ENCODE peak calls at places on chromosomes 2 and 18, in five cellular contexts. One of them, this sample, is unnamed.

GRCh38 chr2:202172439-202173191 is 65.8 kb downstream of the SUMO1 start:
- DNase-seq in CD8-positive, alpha-beta memory T cell: no peak
- DNase-seq in mesenchymal stem cell: peak; percentile 28
- DNase-seq in tibial artery: no peak
- DNase-seq in Panc1: no peak
- DNase-seq in this sample: no peak

GRCh38 chr2:126858436-126858835 is 40.3 kb upstream of the TEX51 start:
- DNase-seq in tibial artery: no peak
- DNase-seq in Panc1: no peak
- DNase-seq in mesenchymal stem cell: no peak
- DNase-seq in CD8-positive, alpha-beta memory T cell: no peak
- DNase-seq in this sample: no peak

GRCh38 chr2:232137748-232138147 is 176.2 kb downstream of the DIS3L2 start:
- DNase-seq in mesenchymal stem cell: peak; percentile 5
- DNase-seq in tibial artery: no peak
- DNase-seq in CD8-positive, alpha-beta memory T cell: no peak
- DNase-seq in Panc1: no peak
- DNase-seq in this sample: no peak

GRCh38 chr2:212360068-212360460 is 178.5 kb downstream of the ERBB4 start:
- DNase-seq in mesenchymal stem cell: no peak
- DNase-seq in tibial artery: no peak
- DNase-seq in Panc1: no peak
- DNase-seq in CD8-positive, alpha-beta memory T cell: no peak
- DNase-seq in this sample: no peak

GRCh38 chr2:137659616-137660015 is 304.7 kb upstream of the HNMT start:
- DNase-seq in mesenchymal stem cell: no peak
- DNase-seq in tibial artery: no peak
- DNase-seq in CD8-positive, alpha-beta memory T cell: no peak
- DNase-seq in Panc1: no peak
- DNase-seq in this sample: peak; percentile 10

GRCh38 chr2:2887772-2888387 is 489.7 kb downstream of the EIPR1 start:
- DNase-seq in Panc1: no peak
- DNase-seq in mesenchymal stem cell: no peak
- DNase-seq in CD8-positive, alpha-beta memory T cell: no peak
- DNase-seq in tibial artery: no peak
- DNase-seq in this sample: no peak

GRCh38 chr18:79903787-79904356 is 47.6 kb downstream of the SLC66A2 start:
- DNase-seq in Panc1: no peak
- DNase-seq in tibial artery: peak; percentile 19
- DNase-seq in CD8-positive, alpha-beta memory T cell: peak; percentile 37
- DNase-seq in mesenchymal stem cell: no peak
- DNase-seq in this sample: no peak

GRCh38 chr2:239913632-239914417 is 111.3 kb downstream of the NDUFA10 start:
- DNase-seq in Panc1: no peak
- DNase-seq in tibial artery: no peak
- DNase-seq in mesenchymal stem cell: no peak
- DNase-seq in CD8-positive, alpha-beta memory T cell: no peak
- DNase-seq in this sample: no peak

GRCh38 chr2:86703704-86704370 is 16.3 kb upstream of the RMND5A start:
- DNase-seq in CD8-positive, alpha-beta memory T cell: no peak
- DNase-seq in tibial artery: no peak
- DNase-seq in mesenchymal stem cell: no peak
- DNase-seq in Panc1: peak; percentile 68
- DNase-seq in this sample: peak; percentile 93

GRCh38 chr2:239819974-239820555 is 205.1 kb downstream of the NDUFA10 start:
- DNase-seq in Panc1: no peak
- DNase-seq in CD8-positive, alpha-beta memory T cell: peak; percentile 26
- DNase-seq in tibial artery: no peak
- DNase-seq in mesenchymal stem cell: no peak
- DNase-seq in this sample: no peak

GRCh38 chr2:119106301-119106897 is 52.2 kb downstream of the C1QL2 start:
- DNase-seq in Panc1: no peak
- DNase-seq in CD8-positive, alpha-beta memory T cell: no peak
- DNase-seq in tibial artery: no peak
- DNase-seq in mesenchymal stem cell: peak; percentile 18
- DNase-seq in this sample: peak; percentile 48

GRCh38 chr2:238099709-238100048 is 461 bp upstream of the ESPNL start:
- DNase-seq in mesenchymal stem cell: no peak
- DNase-seq in CD8-positive, alpha-beta memory T cell: no peak
- DNase-seq in Panc1: no peak
- DNase-seq in tibial artery: no peak
- DNase-seq in this sample: no peak

GRCh38 chr2:75403991-75404428 is 156.7 kb downstream of the EVA1A start:
- DNase-seq in Panc1: peak; percentile 32
- DNase-seq in tibial artery: no peak
- DNase-seq in CD8-positive, alpha-beta memory T cell: no peak
- DNase-seq in mesenchymal stem cell: peak; percentile 67
- DNase-seq in this sample: peak; percentile 81

GRCh38 chr18:24054130-24054529 is 39.6 kb downstream of the TTC39C start:
- DNase-seq in Panc1: no peak
- DNase-seq in tibial artery: no peak
- DNase-seq in mesenchymal stem cell: no peak
- DNase-seq in CD8-positive, alpha-beta memory T cell: no peak
- DNase-seq in this sample: no peak

GRCh38 chr2:171579481-171579880 is 57.2 kb downstream of the CYBRD1 start:
- DNase-seq in tibial artery: no peak
- DNase-seq in CD8-positive, alpha-beta memory T cell: no peak
- DNase-seq in mesenchymal stem cell: no peak
- DNase-seq in Panc1: no peak
- DNase-seq in this sample: no peak

GRCh38 chr2:158600155-158600802 is 143.5 kb downstream of the PKP4 start:
- DNase-seq in Panc1: peak; percentile 71
- DNase-seq in mesenchymal stem cell: peak; percentile 76
- DNase-seq in CD8-positive, alpha-beta memory T cell: no peak
- DNase-seq in tibial artery: peak; percentile 43
- DNase-seq in this sample: peak; percentile 92

GRCh38 chr2:187986392-187987105 is 305.1 kb upstream of the GULP1 start:
- DNase-seq in Panc1: no peak
- DNase-seq in CD8-positive, alpha-beta memory T cell: no peak
- DNase-seq in tibial artery: no peak
- DNase-seq in mesenchymal stem cell: no peak
- DNase-seq in this sample: peak; percentile 26

GRCh38 chr2:128536925-128537620 is 218.4 kb upstream of the HS6ST1 start:
- DNase-seq in CD8-positive, alpha-beta memory T cell: no peak
- DNase-seq in tibial artery: no peak
- DNase-seq in mesenchymal stem cell: peak; percentile 97
- DNase-seq in Panc1: no peak
- DNase-seq in this sample: peak; percentile 65

GRCh38 chr2:226247289-226248275 is 552.0 kb downstream of the IRS1 start:
- DNase-seq in mesenchymal stem cell: peak; percentile 24
- DNase-seq in Panc1: no peak
- DNase-seq in CD8-positive, alpha-beta memory T cell: no peak
- DNase-seq in tibial artery: no peak
- DNase-seq in this sample: peak; percentile 22

GRCh38 chr18:35376393-35376741 is 770 bp downstream of the ZNF396 start:
- DNase-seq in CD8-positive, alpha-beta memory T cell: peak; percentile 47
- DNase-seq in mesenchymal stem cell: peak; percentile 22
- DNase-seq in tibial artery: no peak
- DNase-seq in Panc1: no peak
- DNase-seq in this sample: no peak

GRCh38 chr2:211085056-211085680 is 528.8 kb downstream of the CPS1 start:
- DNase-seq in CD8-positive, alpha-beta memory T cell: no peak
- DNase-seq in Panc1: peak; percentile 13
- DNase-seq in mesenchymal stem cell: peak; percentile 26
- DNase-seq in tibial artery: no peak
- DNase-seq in this sample: peak; percentile 85

GRCh38 chr2:231717281-231718180 is 9.2 kb downstream of the PTMA start:
- DNase-seq in CD8-positive, alpha-beta memory T cell: no peak
- DNase-seq in tibial artery: no peak
- DNase-seq in mesenchymal stem cell: peak; percentile 66
- DNase-seq in Panc1: no peak
- DNase-seq in this sample: no peak

GRCh38 chr18:79495591-79496071 is 99.9 kb downstream of the NFATC1 start:
- DNase-seq in CD8-positive, alpha-beta memory T cell: peak; percentile 18
- DNase-seq in Panc1: no peak
- DNase-seq in mesenchymal stem cell: no peak
- DNase-seq in tibial artery: peak; percentile 8
- DNase-seq in this sample: no peak

GRCh38 chr2:232884001-232884421 is 13.9 kb downstream of the SNORC start:
- DNase-seq in CD8-positive, alpha-beta memory T cell: no peak
- DNase-seq in tibial artery: no peak
- DNase-seq in Panc1: no peak
- DNase-seq in mesenchymal stem cell: no peak
- DNase-seq in this sample: no peak

GRCh38 chr2:190213441-190214335 is 105.9 kb downstream of the HIBCH start:
- DNase-seq in Panc1: no peak
- DNase-seq in mesenchymal stem cell: no peak
- DNase-seq in CD8-positive, alpha-beta memory T cell: no peak
- DNase-seq in tibial artery: no peak
- DNase-seq in this sample: no peak

GRCh38 chr18:63342206-63342605 is 22.6 kb upstream of the BCL2 start:
- DNase-seq in Panc1: no peak
- DNase-seq in mesenchymal stem cell: peak; percentile 48
- DNase-seq in CD8-positive, alpha-beta memory T cell: peak; percentile 52
- DNase-seq in tibial artery: no peak
- DNase-seq in this sample: peak; percentile 25

GRCh38 chr18:47606526-47606925 is 323.9 kb downstream of the SMAD2 start:
- DNase-seq in mesenchymal stem cell: no peak
- DNase-seq in Panc1: no peak
- DNase-seq in tibial artery: no peak
- DNase-seq in CD8-positive, alpha-beta memory T cell: no peak
- DNase-seq in this sample: no peak

GRCh38 chr2:108594132-108594981 is 60.1 kb downstream of the LIMS1 start:
- DNase-seq in Panc1: no peak
- DNase-seq in CD8-positive, alpha-beta memory T cell: no peak
- DNase-seq in mesenchymal stem cell: peak; percentile 92
- DNase-seq in tibial artery: no peak
- DNase-seq in this sample: peak; percentile 81
- H3K4me1 ChIP-seq in Panc1: peaks cover 34% of the 10 kb centered on the region
- H3K4me1 ChIP-seq in CD8-positive, alpha-beta memory T cell: peaks cover 12% of the 10 kb centered on the region
- H3K4me1 ChIP-seq in mesenchymal stem cell: peaks cover 6% of the 10 kb centered on the region
- H3K4me1 ChIP-seq in tibial artery: peaks cover 76% of the 10 kb centered on the region
- H3K4me1 ChIP-seq in this sample: peaks cover 55% of the 10 kb centered on the region

GRCh38 chr18:77031662-77032061 is 100.9 kb downstream of the MBP start:
- DNase-seq in mesenchymal stem cell: no peak
- DNase-seq in Panc1: no peak
- DNase-seq in tibial artery: no peak
- DNase-seq in CD8-positive, alpha-beta memory T cell: no peak
- DNase-seq in this sample: no peak

GRCh38 chr18:77030201-77030600 is 102.4 kb downstream of the MBP start:
- DNase-seq in CD8-positive, alpha-beta memory T cell: no peak
- DNase-seq in tibial artery: no peak
- DNase-seq in mesenchymal stem cell: no peak
- DNase-seq in Panc1: no peak
- DNase-seq in this sample: no peak

GRCh38 chr18:77035380-77035779 is 97.2 kb downstream of the MBP start:
- DNase-seq in Panc1: no peak
- DNase-seq in mesenchymal stem cell: no peak
- DNase-seq in tibial artery: no peak
- DNase-seq in CD8-positive, alpha-beta memory T cell: no peak
- DNase-seq in this sample: no peak

GRCh38 chr18:77032121-77032758 is 100.3 kb downstream of the MBP start:
- DNase-seq in tibial artery: no peak
- DNase-seq in Panc1: no peak
- DNase-seq in CD8-positive, alpha-beta memory T cell: no peak
- DNase-seq in mesenchymal stem cell: no peak
- DNase-seq in this sample: no peak

DNA sequence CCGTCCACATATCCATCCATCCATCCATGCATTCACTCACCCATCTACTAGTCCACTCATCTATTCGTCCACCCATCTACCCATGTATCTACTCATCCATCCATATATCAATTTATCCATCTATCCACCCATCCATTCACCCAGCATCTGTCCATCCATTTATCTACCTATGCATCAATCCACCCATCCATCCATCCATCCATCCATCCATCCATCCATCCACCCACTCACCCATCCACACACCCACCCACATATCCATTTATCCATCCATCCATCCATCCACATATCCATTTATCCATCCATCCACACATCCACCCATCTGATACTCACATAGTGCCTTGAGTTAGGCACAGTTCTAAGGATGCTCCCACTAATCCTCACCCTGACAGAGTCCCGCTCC is 99.0 kb downstream of the MBP start:
- DNase-seq in mesenchymal stem cell: no peak
- DNase-seq in tibial artery: no peak
- DNase-seq in Panc1: no peak
- DNase-seq in CD8-positive, alpha-beta memory T cell: no peak
- DNase-seq in this sample: no peak
- H3K4me1 ChIP-seq in mesenchymal stem cell: peaks cover 16% of the 10 kb centered on the region
- H3K4me1 ChIP-seq in tibial artery: peaks cover 6% of the 10 kb centered on the region
- H3K4me1 ChIP-seq in Panc1: peaks cover 12% of the 10 kb centered on the region
- H3K4me1 ChIP-seq in CD8-positive, alpha-beta memory T cell: peaks cover 26% of the 10 kb centered on the region
- H3K4me1 ChIP-seq in this sample: peaks cover 15% of the 10 kb centered on the region

GRCh38 chr2:134715932-134716643 is 2.7 kb downstream of the TMEM163 start:
- DNase-seq in mesenchymal stem cell: no peak
- DNase-seq in CD8-positive, alpha-beta memory T cell: no peak
- DNase-seq in tibial artery: no peak
- DNase-seq in Panc1: no peak
- DNase-seq in this sample: no peak

GRCh38 chr2:134717706-134718094 is 1.1 kb downstream of the TMEM163 start:
- DNase-seq in mesenchymal stem cell: no peak
- DNase-seq in tibial artery: no peak
- DNase-seq in Panc1: no peak
- DNase-seq in CD8-positive, alpha-beta memory T cell: peak; percentile 42
- DNase-seq in this sample: no peak

GRCh38 chr2:134718956-134719814 is at the start of gene TMEM163:
- DNase-seq in mesenchymal stem cell: no peak
- DNase-seq in Panc1: no peak
- DNase-seq in tibial artery: no peak
- DNase-seq in CD8-positive, alpha-beta memory T cell: no peak
- DNase-seq in this sample: peak; percentile 19

GRCh38 chr2:134718095-134718955 is 475 bp downstream of the TMEM163 start:
- DNase-seq in CD8-positive, alpha-beta memory T cell: peak; percentile 44
- DNase-seq in Panc1: no peak
- DNase-seq in mesenchymal stem cell: no peak
- DNase-seq in tibial artery: no peak
- DNase-seq in this sample: peak; percentile 29

GRCh38 chr2:134716716-134717585 is 1.8 kb downstream of the TMEM163 start:
- DNase-seq in mesenchymal stem cell: no peak
- DNase-seq in CD8-positive, alpha-beta memory T cell: no peak
- DNase-seq in Panc1: no peak
- DNase-seq in tibial artery: no peak
- DNase-seq in this sample: no peak
- H3K4me1 ChIP-seq in mesenchymal stem cell: peaks cover 18% of the 10 kb centered on the region
- H3K4me1 ChIP-seq in CD8-positive, alpha-beta memory T cell: peaks cover 10% of the 10 kb centered on the region
- H3K4me1 ChIP-seq in Panc1: peaks cover 4% of the 10 kb centered on the region
- H3K4me1 ChIP-seq in tibial artery: peaks cover 22% of the 10 kb centered on the region
- H3K4me1 ChIP-seq in this sample: no peaks in the 10 kb centered on the region

GRCh38 chr2:144503221-144503620 is 16.7 kb downstream of the ZEB2 start:
- DNase-seq in tibial artery: no peak
- DNase-seq in CD8-positive, alpha-beta memory T cell: no peak
- DNase-seq in mesenchymal stem cell: no peak
- DNase-seq in Panc1: no peak
- DNase-seq in this sample: no peak
- H3K4me1 ChIP-seq in tibial artery: peaks cover 82% of the 10 kb centered on the region
- H3K4me1 ChIP-seq in CD8-positive, alpha-beta memory T cell: peaks cover 25% of the 10 kb centered on the region
- H3K4me1 ChIP-seq in mesenchymal stem cell: peaks cover 8% of the 10 kb centered on the region
- H3K4me1 ChIP-seq in Panc1: no peaks in the 10 kb centered on the region
- H3K4me1 ChIP-seq in this sample: peaks cover 82% of the 10 kb centered on the region

GRCh38 chr2:241815477-241816430 is 6.8 kb downstream of the NEU4 start:
- DNase-seq in Panc1: no peak
- DNase-seq in CD8-positive, alpha-beta memory T cell: no peak
- DNase-seq in mesenchymal stem cell: no peak
- DNase-seq in tibial artery: peak; percentile 19
- DNase-seq in this sample: no peak
- H3K4me1 ChIP-seq in Panc1: peaks cover 6% of the 10 kb centered on the region
- H3K4me1 ChIP-seq in CD8-positive, alpha-beta memory T cell: no peaks in the 10 kb centered on the region
- H3K4me1 ChIP-seq in mesenchymal stem cell: no peaks in the 10 kb centered on the region
- H3K4me1 ChIP-seq in tibial artery: peaks cover 7% of the 10 kb centered on the region
- H3K4me1 ChIP-seq in this sample: no peaks in the 10 kb centered on the region

GRCh38 chr18:21662591-21662990 is 42.0 kb downstream of the ABHD3 start:
- DNase-seq in Panc1: no peak
- DNase-seq in mesenchymal stem cell: no peak
- DNase-seq in CD8-positive, alpha-beta memory T cell: no peak
- DNase-seq in tibial artery: no peak
- DNase-seq in this sample: no peak
- H3K4me1 ChIP-seq in Panc1: no peaks in the 10 kb centered on the region
- H3K4me1 ChIP-seq in mesenchymal stem cell: peaks cover 1% of the 10 kb centered on the region
- H3K4me1 ChIP-seq in CD8-positive, alpha-beta memory T cell: no peaks in the 10 kb centered on the region
- H3K4me1 ChIP-seq in tibial artery: no peaks in the 10 kb centered on the region
- H3K4me1 ChIP-seq in this sample: no peaks in the 10 kb centered on the region

This sample was measured in adipocyte.